ENCODE peak calls at places on chromosomes 16 and 17, in four cellular contexts. One of them, this sample, is unnamed.

GRCh38 chr16:1333149-1333812 is at the start of gene BAIAP3:
- DNase-seq in IMR-90: no peak
- DNase-seq in esophagus squamous epithelium: no peak
- DNase-seq in adrenal gland: no peak
- DNase-seq in this sample: peak

GRCh38 chr16:7992616-7993015 is 597.7 kb downstream of the TMEM114 start:
- DNase-seq in IMR-90: no peak
- DNase-seq in esophagus squamous epithelium: no peak
- DNase-seq in adrenal gland: no peak
- DNase-seq in this sample: no peak

GRCh38 chr16:25084797-25085196 is 26.7 kb upstream of the LCMT1 start:
- DNase-seq in IMR-90: no peak
- DNase-seq in esophagus squamous epithelium: no peak
- DNase-seq in adrenal gland: no peak
- DNase-seq in this sample: no peak

GRCh38 chr17:48392836-48393235 is 37.2 kb downstream of the SKAP1 start:
- DNase-seq in IMR-90: no peak
- DNase-seq in esophagus squamous epithelium: no peak
- DNase-seq in adrenal gland: no peak
- DNase-seq in this sample: no peak

GRCh38 chr17:39614545-39615157 is 6.9 kb upstream of the NEUROD2 start:
- DNase-seq in IMR-90: no peak
- DNase-seq in esophagus squamous epithelium: no peak
- DNase-seq in adrenal gland: no peak
- DNase-seq in this sample: no peak

GRCh38 chr17:74431568-74432483 is at the start of gene GPRC5C:
- DNase-seq in IMR-90: no peak
- DNase-seq in esophagus squamous epithelium: no peak
- DNase-seq in adrenal gland: peak
- DNase-seq in this sample: peak

GRCh38 chr17:42191209-42191608 is 3.1 kb downstream of the GHDC start:
- DNase-seq in IMR-90: no peak
- DNase-seq in esophagus squamous epithelium: no peak
- DNase-seq in adrenal gland: no peak
- DNase-seq in this sample: no peak

GRCh38 chr16:50037791-50038190 is 12.8 kb downstream of the CNEP1R1 start:
- DNase-seq in IMR-90: peak
- DNase-seq in esophagus squamous epithelium: no peak
- DNase-seq in adrenal gland: no peak
- DNase-seq in this sample: no peak

GRCh38 chr16:28863929-28864886 is 565 bp downstream of the SH2B1 start:
- DNase-seq in IMR-90: peak
- DNase-seq in esophagus squamous epithelium: no peak
- DNase-seq in adrenal gland: peak
- DNase-seq in this sample: peak

GRCh38 chr16:35510701-35511100 is 2051.3 kb downstream of the TP53TG3F start:
- DNase-seq in IMR-90: no peak
- DNase-seq in esophagus squamous epithelium: no peak
- DNase-seq in adrenal gland: no peak
- DNase-seq in this sample: no peak

GRCh38 chr17:32189343-32189742 is 47.0 kb downstream of the RHOT1 start:
- DNase-seq in IMR-90: no peak
- DNase-seq in esophagus squamous epithelium: no peak
- DNase-seq in adrenal gland: no peak
- DNase-seq in this sample: no peak

GRCh38 chr17:38798614-38799500 is 499 bp downstream of the PIP4K2B start:
- DNase-seq in IMR-90: peak
- DNase-seq in esophagus squamous epithelium: peak
- DNase-seq in adrenal gland: peak
- DNase-seq in this sample: peak

GRCh38 chr16:13510425-13511151 is 409.4 kb upstream of the ERCC4 start:
- DNase-seq in IMR-90: no peak
- DNase-seq in esophagus squamous epithelium: no peak
- DNase-seq in adrenal gland: no peak
- DNase-seq in this sample: no peak

GRCh38 chr16:16099320-16099719 is 124.0 kb downstream of the ABCC6 start:
- DNase-seq in IMR-90: no peak
- DNase-seq in esophagus squamous epithelium: no peak
- DNase-seq in adrenal gland: no peak
- DNase-seq in this sample: no peak

GRCh38 chr17:47230864-47231263 is 21.7 kb downstream of the MYL4 start:
- DNase-seq in IMR-90: no peak
- DNase-seq in esophagus squamous epithelium: no peak
- DNase-seq in adrenal gland: no peak
- DNase-seq in this sample: no peak

GRCh38 chr17:4587195-4587594 is 2.9 kb downstream of the SMTNL2 start:
- DNase-seq in IMR-90: no peak
- DNase-seq in esophagus squamous epithelium: no peak
- DNase-seq in adrenal gland: no peak
- DNase-seq in this sample: no peak

GRCh38 chr16:3959148-3959547 is 78.6 kb upstream of the CREBBP start:
- DNase-seq in IMR-90: peak
- DNase-seq in esophagus squamous epithelium: no peak
- DNase-seq in adrenal gland: peak
- DNase-seq in this sample: no peak

GRCh38 chr16:72172105-72173034 is at the start of gene PMFBP1:
- DNase-seq in IMR-90: peak
- DNase-seq in esophagus squamous epithelium: peak
- DNase-seq in adrenal gland: peak
- DNase-seq in this sample: peak

GRCh38 chr16:77169650-77170236 is 21.2 kb upstream of the MON1B start:
- DNase-seq in IMR-90: peak
- DNase-seq in esophagus squamous epithelium: no peak
- DNase-seq in adrenal gland: no peak
- DNase-seq in this sample: peak

GRCh38 chr17:61966201-61966600 is 38.4 kb upstream of the INTS2 start:
- DNase-seq in IMR-90: no peak
- DNase-seq in esophagus squamous epithelium: no peak
- DNase-seq in adrenal gland: no peak
- DNase-seq in this sample: peak

GRCh38 chr16:65445313-65446260 is 323.7 kb upstream of the CDH11 start:
- DNase-seq in IMR-90: no peak
- DNase-seq in esophagus squamous epithelium: no peak
- DNase-seq in adrenal gland: no peak
- DNase-seq in this sample: no peak

GRCh38 chr17:5888811-5889210 is 181.4 kb upstream of the WSCD1 start:
- DNase-seq in IMR-90: peak
- DNase-seq in esophagus squamous epithelium: no peak
- DNase-seq in adrenal gland: no peak
- DNase-seq in this sample: no peak

GRCh38 chr17:5715478-5715877 is 131.2 kb upstream of the NLRP1 start:
- DNase-seq in IMR-90: no peak
- DNase-seq in esophagus squamous epithelium: no peak
- DNase-seq in adrenal gland: no peak
- DNase-seq in this sample: no peak

GRCh38 chr16:12381662-12382061 is 405.1 kb downstream of the SNX29 start:
- DNase-seq in IMR-90: no peak
- DNase-seq in esophagus squamous epithelium: no peak
- DNase-seq in adrenal gland: no peak
- DNase-seq in this sample: no peak

GRCh38 chr16:22977294-22977697 is 163.3 kb downstream of the HS3ST2 start:
- DNase-seq in IMR-90: no peak
- DNase-seq in esophagus squamous epithelium: no peak
- DNase-seq in adrenal gland: no peak
- DNase-seq in this sample: peak

DNA sequence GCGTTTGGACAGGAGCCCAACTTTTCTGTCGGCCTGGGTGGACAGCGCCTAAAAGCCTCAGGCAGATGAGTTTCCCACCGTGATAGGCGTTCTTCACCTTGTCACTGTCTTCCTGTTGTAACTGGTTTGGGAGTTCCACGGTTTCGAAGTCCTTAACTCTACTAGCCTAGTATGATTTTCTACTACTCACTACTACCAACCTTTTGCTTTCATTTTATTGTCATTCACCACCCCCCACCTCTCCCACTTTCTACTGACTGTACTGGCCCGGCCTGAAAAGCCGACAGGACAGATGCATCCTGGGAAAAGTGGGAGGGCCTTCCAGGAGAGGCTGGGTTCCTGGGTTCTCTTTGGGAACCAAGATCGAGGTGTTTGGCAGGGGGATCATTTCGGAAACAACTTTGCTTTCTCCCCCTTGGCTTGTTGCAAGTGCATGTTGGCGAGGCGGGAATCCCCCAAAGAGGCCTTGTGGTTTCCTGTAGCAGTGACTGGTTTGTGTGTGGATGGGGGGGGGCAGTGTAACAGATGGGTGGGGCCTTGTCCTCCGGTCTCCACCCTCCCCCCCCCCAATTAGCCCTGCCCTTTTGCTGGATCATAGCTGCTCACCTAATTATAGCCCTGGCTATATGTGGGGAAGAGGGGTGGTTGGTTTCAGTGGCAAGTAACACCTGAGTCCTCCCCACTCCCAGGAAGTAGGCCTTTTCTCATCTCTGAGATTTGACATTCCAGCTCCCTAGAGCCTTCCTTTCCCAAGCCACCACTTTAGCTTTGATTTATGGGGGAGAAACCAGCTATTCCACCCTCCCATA is 1.4 kb downstream of the EIF5A start:
- DNase-seq in IMR-90: peak
- DNase-seq in esophagus squamous epithelium: no peak
- DNase-seq in adrenal gland: peak
- DNase-seq in this sample: peak
- TF ChIP-seq POLR2A in IMR-90: peak
- TF ChIP-seq POLR2A in esophagus squamous epithelium: peak
- TF ChIP-seq POLR2A in adrenal gland: peak
- TF ChIP-seq POLR2A in this sample: peak

DNA sequence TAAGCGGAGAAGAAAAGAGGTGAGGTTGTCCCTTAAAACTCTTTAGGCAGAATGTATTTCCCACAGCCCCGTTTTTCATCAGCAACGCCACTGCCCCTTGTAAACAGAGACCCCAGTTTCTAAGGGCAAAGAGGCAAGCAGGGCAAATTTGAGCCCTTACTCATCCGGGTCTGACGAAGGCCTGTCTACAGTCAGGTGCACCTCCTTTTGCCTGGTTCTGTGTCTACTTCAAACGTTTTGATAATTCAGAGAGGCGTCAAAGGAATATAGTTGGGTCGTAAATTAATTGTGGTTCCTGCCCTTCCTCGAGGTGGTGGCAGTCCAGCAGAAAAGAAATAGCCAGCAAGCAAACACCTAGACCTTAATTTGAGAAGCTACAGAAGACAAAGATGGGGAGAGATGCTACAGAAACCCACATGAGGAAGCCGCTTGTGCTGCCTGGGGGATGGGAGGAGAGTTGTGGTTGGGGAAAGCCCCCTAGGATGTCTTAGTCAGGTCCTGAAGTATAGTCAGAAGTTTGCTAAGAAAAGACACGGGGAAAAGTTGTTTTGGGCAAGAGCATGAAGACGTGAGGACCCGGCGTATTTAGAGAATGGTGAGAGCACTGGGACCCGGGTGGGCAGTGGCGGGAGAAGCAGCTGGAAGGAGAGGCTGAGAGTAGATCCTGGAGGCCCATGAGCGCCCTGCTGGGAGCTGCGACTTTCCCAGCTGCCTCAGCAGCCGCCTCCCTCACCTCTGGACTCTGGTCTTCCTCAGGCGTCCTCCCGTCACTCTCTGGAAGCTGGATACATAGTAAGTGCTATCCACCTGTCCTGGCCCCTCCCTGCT is 2.4 kb downstream of the FBRS start:
- DNase-seq in IMR-90: peak
- DNase-seq in esophagus squamous epithelium: no peak
- DNase-seq in adrenal gland: no peak
- DNase-seq in this sample: no peak
- TF ChIP-seq POLR2A in IMR-90: no peak
- TF ChIP-seq POLR2A in esophagus squamous epithelium: no peak
- TF ChIP-seq POLR2A in adrenal gland: no peak
- TF ChIP-seq POLR2A in this sample: no peak

DNA sequence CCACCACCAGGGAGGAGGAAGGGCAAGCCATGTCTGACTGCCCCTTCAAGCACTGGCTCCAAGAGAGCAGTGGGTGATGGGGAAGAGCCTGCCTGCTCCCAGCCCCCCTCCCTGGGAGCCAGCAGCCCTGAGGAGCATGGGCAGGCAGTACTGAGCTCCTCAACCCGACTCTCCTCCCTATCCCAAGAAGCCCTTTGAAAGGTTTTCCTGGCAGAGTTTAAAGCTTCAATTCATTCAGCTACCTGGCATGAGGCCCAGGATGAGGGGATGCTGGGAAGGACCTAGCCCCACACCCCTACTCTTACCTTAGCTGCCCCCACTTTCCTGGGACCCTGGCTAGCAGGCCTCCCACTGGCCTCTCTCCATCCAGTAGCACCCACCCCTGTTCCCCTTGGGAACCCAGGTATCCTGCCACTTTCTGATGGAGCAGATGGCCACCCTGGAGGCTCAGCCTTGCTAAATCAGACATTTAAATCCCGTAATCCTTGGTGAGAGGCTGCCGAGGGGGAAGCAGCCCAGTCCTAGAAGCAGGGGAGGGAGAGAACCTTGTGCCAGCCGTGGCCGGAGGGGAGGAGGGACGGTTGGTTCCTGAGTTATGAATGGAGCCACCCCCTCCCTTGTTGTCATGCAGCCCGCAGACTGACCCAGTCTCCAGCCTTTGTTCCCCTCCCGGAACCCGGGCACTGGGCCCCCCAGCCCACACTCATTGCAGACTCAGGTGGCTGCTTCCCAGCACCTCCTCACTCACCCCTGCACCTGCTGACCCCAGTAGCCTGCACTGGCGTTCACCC is 17.1 kb downstream of the ATP1B2 start:
- DNase-seq in IMR-90: no peak
- DNase-seq in esophagus squamous epithelium: no peak
- DNase-seq in adrenal gland: no peak
- DNase-seq in this sample: no peak
- TF ChIP-seq POLR2A in IMR-90: no peak
- TF ChIP-seq POLR2A in esophagus squamous epithelium: no peak
- TF ChIP-seq POLR2A in adrenal gland: no peak
- TF ChIP-seq POLR2A in this sample: no peak

GRCh38 chr17:77426676-77427386 is 286.1 kb downstream of the SEC14L1 start:
- DNase-seq in IMR-90: no peak
- DNase-seq in esophagus squamous epithelium: no peak
- DNase-seq in adrenal gland: no peak
- DNase-seq in this sample: peak

GRCh38 chr17:77424585-77425344 is 284.0 kb downstream of the SEC14L1 start:
- DNase-seq in IMR-90: peak
- DNase-seq in esophagus squamous epithelium: no peak
- DNase-seq in adrenal gland: peak
- DNase-seq in this sample: no peak

GRCh38 chr17:77427471-77427991 is 286.8 kb downstream of the SEC14L1 start:
- DNase-seq in IMR-90: peak
- DNase-seq in esophagus squamous epithelium: no peak
- DNase-seq in adrenal gland: peak
- DNase-seq in this sample: no peak

GRCh38 chr17:77428020-77428781 is 287.4 kb downstream of the SEC14L1 start:
- DNase-seq in IMR-90: no peak
- DNase-seq in esophagus squamous epithelium: no peak
- DNase-seq in adrenal gland: peak
- DNase-seq in this sample: no peak

GRCh38 chr17:77425791-77426641 is 285.2 kb downstream of the SEC14L1 start:
- DNase-seq in IMR-90: peak
- DNase-seq in esophagus squamous epithelium: no peak
- DNase-seq in adrenal gland: peak
- DNase-seq in this sample: peak
- TF ChIP-seq POLR2A in IMR-90: no peak
- TF ChIP-seq POLR2A in esophagus squamous epithelium: peak
- TF ChIP-seq POLR2A in adrenal gland: peak
- TF ChIP-seq POLR2A in this sample: no peak

GRCh38 chr17:17077861-17078732 is 35.8 kb downstream of the MPRIP start:
- DNase-seq in IMR-90: no peak
- DNase-seq in esophagus squamous epithelium: no peak
- DNase-seq in adrenal gland: no peak
- DNase-seq in this sample: no peak
- TF ChIP-seq POLR2A in IMR-90: no peak
- TF ChIP-seq POLR2A in esophagus squamous epithelium: no peak
- TF ChIP-seq POLR2A in adrenal gland: no peak
- TF ChIP-seq POLR2A in this sample: no peak